ENCODE peak calls at places on chromosomes 4 and X, in nine cellular contexts. One of them, this sample, is unnamed.

GRCh38 chr4:119014658-119015057 is 121.0 kb upstream of the MYOZ2 start:
- DNase-seq in GM19239: no peak
- DNase-seq in stimulated activated CD4-positive, alpha-beta T cell treated with anti-CD3 and anti-CD28 coated beads, Interleukin-2, amount 100 ng/mL, for 24 hours: no peak
- DNase-seq in NCI-H748 treated with DMSO at 0.1 percent for 48 hours: no peak
- DNase-seq in amygdala: no peak
- DNase-seq in GM13977: no peak
- DNase-seq in stromal cell of bone marrow: no peak
- DNase-seq in ELR: no peak
- DNase-seq in hypothalamus: no peak
- DNase-seq in this sample: no peak

GRCh38 chr4:68447201-68447600 is at the start of gene TMPRSS11E:
- DNase-seq in NCI-H748 treated with DMSO at 0.1 percent for 48 hours: no peak
- DNase-seq in stimulated activated CD4-positive, alpha-beta T cell treated with anti-CD3 and anti-CD28 coated beads, Interleukin-2, amount 100 ng/mL, for 24 hours: no peak
- DNase-seq in amygdala: no peak
- DNase-seq in stromal cell of bone marrow: no peak
- DNase-seq in hypothalamus: no peak
- DNase-seq in ELR: no peak
- DNase-seq in GM19239: no peak
- DNase-seq in GM13977: no peak
- DNase-seq in this sample: no peak

GRCh38 chrX:72545990-72546389 is 26.7 kb downstream of the HDAC8 start:
- DNase-seq in ELR: no peak
- DNase-seq in stimulated activated CD4-positive, alpha-beta T cell treated with anti-CD3 and anti-CD28 coated beads, Interleukin-2, amount 100 ng/mL, for 24 hours: no peak
- DNase-seq in NCI-H748 treated with DMSO at 0.1 percent for 48 hours: no peak
- DNase-seq in amygdala: no peak
- DNase-seq in hypothalamus: no peak
- DNase-seq in GM13977: no peak
- DNase-seq in GM19239: no peak
- DNase-seq in stromal cell of bone marrow: no peak
- DNase-seq in this sample: no peak

GRCh38 chr4:119750771-119751170 is 122.2 kb upstream of the PDE5A start:
- DNase-seq in stromal cell of bone marrow: peak; percentile 74
- DNase-seq in stimulated activated CD4-positive, alpha-beta T cell treated with anti-CD3 and anti-CD28 coated beads, Interleukin-2, amount 100 ng/mL, for 24 hours: no peak
- DNase-seq in hypothalamus: no peak
- DNase-seq in GM13977: no peak
- DNase-seq in amygdala: no peak
- DNase-seq in GM19239: no peak
- DNase-seq in ELR: peak; percentile 31
- DNase-seq in NCI-H748 treated with DMSO at 0.1 percent for 48 hours: no peak
- DNase-seq in this sample: no peak

GRCh38 chr4:19151684-19152083 is 1100.0 kb upstream of the SLIT2 start:
- DNase-seq in GM19239: no peak
- DNase-seq in ELR: no peak
- DNase-seq in hypothalamus: no peak
- DNase-seq in amygdala: no peak
- DNase-seq in GM13977: no peak
- DNase-seq in stimulated activated CD4-positive, alpha-beta T cell treated with anti-CD3 and anti-CD28 coated beads, Interleukin-2, amount 100 ng/mL, for 24 hours: no peak
- DNase-seq in NCI-H748 treated with DMSO at 0.1 percent for 48 hours: no peak
- DNase-seq in stromal cell of bone marrow: no peak
- DNase-seq in this sample: no peak

GRCh38 chrX:2608638-2609430 is 82.3 kb upstream of the CD99 start:
- DNase-seq in stimulated activated CD4-positive, alpha-beta T cell treated with anti-CD3 and anti-CD28 coated beads, Interleukin-2, amount 100 ng/mL, for 24 hours: peak; percentile 89
- DNase-seq in GM13977: peak; percentile 95
- DNase-seq in stromal cell of bone marrow: peak; percentile 56
- DNase-seq in ELR: peak; percentile 87
- DNase-seq in hypothalamus: no peak
- DNase-seq in GM19239: peak; percentile 92
- DNase-seq in NCI-H748 treated with DMSO at 0.1 percent for 48 hours: no peak
- DNase-seq in amygdala: no peak
- DNase-seq in this sample: peak; percentile 66

GRCh38 chrX:23246001-23246400 is 88.6 kb upstream of the PTCHD1 start:
- DNase-seq in stromal cell of bone marrow: peak; percentile 13
- DNase-seq in amygdala: no peak
- DNase-seq in stimulated activated CD4-positive, alpha-beta T cell treated with anti-CD3 and anti-CD28 coated beads, Interleukin-2, amount 100 ng/mL, for 24 hours: no peak
- DNase-seq in NCI-H748 treated with DMSO at 0.1 percent for 48 hours: no peak
- DNase-seq in GM19239: no peak
- DNase-seq in GM13977: no peak
- DNase-seq in hypothalamus: no peak
- DNase-seq in ELR: no peak
- DNase-seq in this sample: no peak

GRCh38 chr4:23312686-23313085 is 577.2 kb downstream of the PPARGC1A start:
- DNase-seq in NCI-H748 treated with DMSO at 0.1 percent for 48 hours: no peak
- DNase-seq in stimulated activated CD4-positive, alpha-beta T cell treated with anti-CD3 and anti-CD28 coated beads, Interleukin-2, amount 100 ng/mL, for 24 hours: no peak
- DNase-seq in stromal cell of bone marrow: no peak
- DNase-seq in GM19239: no peak
- DNase-seq in hypothalamus: no peak
- DNase-seq in GM13977: no peak
- DNase-seq in amygdala: no peak
- DNase-seq in ELR: no peak
- DNase-seq in this sample: no peak

GRCh38 chr4:74016068-74016467 is 17.6 kb upstream of the CXCL5 start:
- DNase-seq in amygdala: no peak
- DNase-seq in hypothalamus: no peak
- DNase-seq in NCI-H748 treated with DMSO at 0.1 percent for 48 hours: no peak
- DNase-seq in stromal cell of bone marrow: no peak
- DNase-seq in stimulated activated CD4-positive, alpha-beta T cell treated with anti-CD3 and anti-CD28 coated beads, Interleukin-2, amount 100 ng/mL, for 24 hours: no peak
- DNase-seq in ELR: peak; percentile 77
- DNase-seq in GM19239: no peak
- DNase-seq in GM13977: no peak
- DNase-seq in this sample: no peak

GRCh38 chr4:97513917-97514316 is 629.4 kb downstream of the STPG2 start:
- DNase-seq in GM13977: no peak
- DNase-seq in GM19239: no peak
- DNase-seq in NCI-H748 treated with DMSO at 0.1 percent for 48 hours: no peak
- DNase-seq in ELR: no peak
- DNase-seq in amygdala: no peak
- DNase-seq in stimulated activated CD4-positive, alpha-beta T cell treated with anti-CD3 and anti-CD28 coated beads, Interleukin-2, amount 100 ng/mL, for 24 hours: no peak
- DNase-seq in hypothalamus: no peak
- DNase-seq in stromal cell of bone marrow: no peak
- DNase-seq in this sample: no peak

GRCh38 chrX:68930576-68931317 is 101.9 kb downstream of the EFNB1 start:
- DNase-seq in amygdala: no peak
- DNase-seq in hypothalamus: no peak
- DNase-seq in NCI-H748 treated with DMSO at 0.1 percent for 48 hours: no peak
- DNase-seq in stromal cell of bone marrow: no peak
- DNase-seq in ELR: no peak
- DNase-seq in stimulated activated CD4-positive, alpha-beta T cell treated with anti-CD3 and anti-CD28 coated beads, Interleukin-2, amount 100 ng/mL, for 24 hours: no peak
- DNase-seq in GM19239: no peak
- DNase-seq in GM13977: no peak
- DNase-seq in this sample: no peak

GRCh38 chr4:123121241-123121907 is 199.0 kb upstream of the NUDT6 start:
- DNase-seq in stromal cell of bone marrow: no peak
- DNase-seq in hypothalamus: no peak
- DNase-seq in ELR: peak; percentile 77
- DNase-seq in GM13977: no peak
- DNase-seq in stimulated activated CD4-positive, alpha-beta T cell treated with anti-CD3 and anti-CD28 coated beads, Interleukin-2, amount 100 ng/mL, for 24 hours: no peak
- DNase-seq in GM19239: no peak
- DNase-seq in amygdala: no peak
- DNase-seq in NCI-H748 treated with DMSO at 0.1 percent for 48 hours: no peak
- DNase-seq in this sample: no peak

GRCh38 chrX:144722307-144722706 is 525.0 kb upstream of the SPANXN1 start:
- DNase-seq in NCI-H748 treated with DMSO at 0.1 percent for 48 hours: no peak
- DNase-seq in stimulated activated CD4-positive, alpha-beta T cell treated with anti-CD3 and anti-CD28 coated beads, Interleukin-2, amount 100 ng/mL, for 24 hours: no peak
- DNase-seq in GM13977: no peak
- DNase-seq in amygdala: no peak
- DNase-seq in ELR: no peak
- DNase-seq in stromal cell of bone marrow: no peak
- DNase-seq in hypothalamus: no peak
- DNase-seq in GM19239: no peak
- DNase-seq in this sample: no peak